ENCODE peak calls at places on chromosomes 12 and 14, in eight cellular contexts. L is PC-3; I is HL-60; K is fibroblast of pulmonary artery; Q is cardiac muscle cell; F is GM10248; G is CD4-positive, alpha-beta T cell; Y is psoas muscle. R is an unnamed sample.

GRCh38 chr12:48388430-48388829 is 37.7 kb upstream of the ZNF641 start:
- DNase-seq in Q (no peak), K (peak; percentile 37), L (peak; percentile 37), I (no peak), Y (no peak), G (no peak), F (no peak), R (no peak)

GRCh38 chr14:99175331-99176155 is 96.5 kb downstream of the BCL11B start:
- DNase-seq in Q (no peak), K (no peak), Y (no peak), F (no peak), G (no peak), L (no peak), I (no peak), R (no peak)

GRCh38 chr12:65200007-65200665 is 30.8 kb downstream of the LEMD3 start:
- DNase-seq in Q (no peak), G (no peak), K (peak; percentile 46), Y (no peak), L (no peak), F (no peak), I (no peak), R (no peak)

GRCh38 chr12:23952071-23952470 is 2.6 kb upstream of the SOX5 start:
- DNase-seq in F (no peak), G (no peak), Q (no peak), K (no peak), Y (no peak), I (no peak), L (no peak), R (peak; percentile 52)

GRCh38 chr12:70011353-70011752 is 186.3 kb downstream of the MYRFL start:
- DNase-seq in F (no peak), G (no peak), Q (no peak), K (no peak), Y (no peak), I (no peak), L (no peak), R (no peak)

GRCh38 chr12:54292931-54293241 is 7.9 kb downstream of the NFE2 start:
- DNase-seq in Q (no peak), I (no peak), G (no peak), L (no peak), K (no peak), F (no peak), Y (no peak), R (no peak)

GRCh38 chr12:123055281-123055766 is 74.8 kb downstream of the ARL6IP4 start:
- DNase-seq in F (no peak), K (no peak), Y (no peak), Q (no peak), I (no peak), L (no peak), G (no peak), R (no peak)

GRCh38 chr12:120853188-120853587 is 51.0 kb downstream of the SPPL3 start:
- DNase-seq in G (no peak), L (peak; percentile 67), I (no peak), Y (no peak), K (peak; percentile 53), F (no peak), Q (no peak), R (no peak)

GRCh38 chr14:84006643-84007137 is 1523.3 kb upstream of the FLRT2 start:
- DNase-seq in K (peak; percentile 39), G (no peak), I (no peak), F (no peak), L (peak; percentile 8), Y (no peak), Q (peak; percentile 25), R (no peak)

GRCh38 chr12:1787714-1788113 is 32.7 kb upstream of the LRTM2 start:
- DNase-seq in I (no peak), Q (no peak), K (no peak), L (no peak), G (no peak), Y (no peak), F (no peak), R (no peak)

GRCh38 chr12:108800591-108800990 is 56.8 kb downstream of the SSH1 start:
- DNase-seq in G (no peak), L (no peak), K (no peak), F (no peak), Y (no peak), I (no peak), Q (no peak), R (no peak)

GRCh38 chr14:103260629-103261124 is 73.4 kb upstream of the EIF5 start:
- DNase-seq in F (no peak), I (no peak), K (peak; percentile 74), L (peak; percentile 63), Y (peak; percentile 34), Q (no peak), G (no peak), R (no peak)

GRCh38 chr12:41468756-41469155 is 280.6 kb downstream of the PDZRN4 start:
- DNase-seq in Q (no peak), I (no peak), F (no peak), G (no peak), Y (no peak), L (no peak), K (no peak), R (no peak)

GRCh38 chr12:55703976-55704761 is 3.5 kb downstream of the ITGA7 start:
- DNase-seq in K (no peak), G (no peak), F (no peak), Y (peak; percentile 72), I (no peak), Q (no peak), L (no peak), R (no peak)

DNA sequence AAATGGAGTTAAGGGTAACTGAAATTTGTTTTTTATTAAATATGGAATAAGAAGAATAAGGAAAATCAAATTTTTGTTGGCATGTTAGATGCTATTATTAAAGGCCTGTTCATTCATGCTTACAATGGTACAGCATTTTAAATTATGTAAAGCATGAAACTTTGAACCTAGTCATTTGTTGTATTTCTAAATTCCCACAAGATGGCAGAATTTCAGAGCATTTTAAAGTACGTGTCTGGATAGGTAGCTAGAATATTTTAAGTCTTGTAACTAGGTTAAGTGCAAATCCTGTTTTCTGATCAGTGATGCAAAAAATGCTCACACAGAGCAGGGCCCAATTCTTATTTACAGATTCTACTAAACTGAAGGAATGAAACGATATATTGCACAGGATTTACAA is 585.6 kb upstream of the MIS18BP1 start:
- DNase-seq in F (no peak), Q (peak; percentile 2), Y (no peak), K (no peak), L (peak; percentile 57), I (no peak), G (no peak), R (no peak)
- TF ChIP-seq CTCF in F (peak; percentile 5), Q (no peak), Y (no peak), K (no peak), L (peak; percentile 64), I (no peak), G (no peak), R (no peak)

GRCh38 chr12:53174881-53175491 is 5.5 kb upstream of the ZNF740 start:
- DNase-seq in I (no peak), Q (peak; percentile 60), Y (no peak), G (no peak), F (peak; percentile 24), K (peak; percentile 36), L (peak; percentile 67), R (no peak)
- TF ChIP-seq CTCF in I (no peak), Q (peak; percentile 39), Y (no peak), G (peak; percentile 36), F (peak; percentile 18), K (peak; percentile 28), L (peak; percentile 58), R (peak; percentile 15)

DNA sequence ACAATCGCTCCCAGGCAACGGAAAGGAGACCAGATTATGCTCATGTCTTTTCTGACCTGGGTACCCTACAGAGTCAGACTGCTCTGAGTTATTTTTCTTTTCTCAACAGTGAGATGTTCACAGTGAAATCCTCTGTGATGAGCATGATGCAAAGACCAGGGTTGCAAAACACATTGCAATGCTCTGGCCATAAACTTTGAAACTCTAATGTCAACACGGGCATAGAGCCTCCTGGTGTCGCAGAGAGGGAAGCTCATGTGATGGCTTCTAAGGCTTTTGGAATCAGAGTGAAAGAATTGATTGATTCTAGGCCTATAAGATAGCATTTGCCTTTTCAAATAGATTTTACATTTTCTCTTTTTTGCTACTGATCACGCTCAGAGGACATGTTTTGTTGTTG is 193.4 kb downstream of the RASSF9 start:
- DNase-seq in L (peak; percentile 45), Y (no peak), K (peak; percentile 71), F (no peak), Q (peak; percentile 2), I (no peak), G (no peak), R (no peak)
- TF ChIP-seq CTCF in L (peak; percentile 56), Y (no peak), K (peak; percentile 40), F (no peak), Q (peak; percentile 57), I (no peak), G (no peak), R (no peak)

GRCh38 chr14:30681752-30682355 is 59.7 kb downstream of the SCFD1 start:
- DNase-seq in K (peak; percentile 29), I (no peak), F (no peak), G (no peak), L (peak; percentile 38), Q (peak; percentile 5), Y (no peak), R (no peak)
- TF ChIP-seq CTCF in K (peak; percentile 54), I (no peak), F (peak; percentile 19), G (no peak), L (peak; percentile 78), Q (peak; percentile 48), Y (no peak), R (peak; percentile 63)

R was measured in glutamatergic neuron.